ENCODE peak calls at places on chromosomes 11 and 22, in six cellular contexts. W, L, G, O, B and C are unnamed samples.

GRCh38 chr11:120746836-120747609 is 235.5 kb downstream of the GRIK4 start:
- DNase-seq in W (peak; percentile 4), L (no peak), G (no peak), O (no peak), B (peak; percentile 30), C (no peak)

GRCh38 chr11:85822814-85823213 is 11.9 kb upstream of the SYTL2 start:
- DNase-seq in W (peak; percentile 62), L (no peak), G (peak; percentile 52), O (no peak), B (no peak), C (no peak)

GRCh38 chr22:17970205-17970708 is 54.1 kb downstream of the MICAL3 start:
- DNase-seq in W (no peak), L (no peak), G (no peak), O (no peak), B (no peak), C (no peak)

GRCh38 chr22:34638128-34638527 is 427.8 kb upstream of the ISX start:
- DNase-seq in W (no peak), L (no peak), G (no peak), O (no peak), B (no peak), C (no peak)

GRCh38 chr11:134586726-134587125 is 174.7 kb upstream of the B3GAT1 start:
- DNase-seq in W (no peak), L (no peak), G (no peak), O (no peak), B (no peak), C (no peak)

GRCh38 chr11:127888396-127888795 is 699.0 kb downstream of the ETS1 start:
- DNase-seq in W (no peak), L (no peak), G (no peak), O (no peak), B (no peak), C (no peak)

GRCh38 chr11:70071996-70072395 is 6.1 kb upstream of the ANO1 start:
- DNase-seq in W (no peak), L (no peak), G (no peak), O (no peak), B (no peak), C (no peak)

GRCh38 chr11:70540196-70540595 is 141.9 kb downstream of the CTTN start:
- DNase-seq in W (no peak), L (no peak), G (no peak), O (no peak), B (no peak), C (no peak)

DNA sequence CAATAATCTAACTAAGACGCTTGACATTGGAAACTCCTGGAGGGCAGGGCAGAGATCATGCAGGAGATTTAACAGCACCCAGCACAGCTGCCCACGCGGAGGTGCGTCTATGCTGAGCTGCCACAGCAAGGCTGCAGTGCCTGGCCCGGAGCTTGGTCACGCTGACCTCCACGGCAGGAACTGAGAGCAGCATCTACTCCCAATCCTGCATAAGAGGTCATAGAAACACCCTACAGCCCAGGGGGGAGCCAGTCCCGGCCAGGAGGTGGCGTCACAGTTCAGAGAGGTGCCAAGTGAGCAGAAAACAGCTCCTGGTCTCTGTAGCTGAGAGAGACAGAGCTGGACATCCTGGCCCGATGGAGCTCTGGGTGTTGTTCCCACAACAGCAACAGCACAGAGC is 121.1 kb upstream of the TMEM45B start:
- DNase-seq in W (peak; percentile 36), L (no peak), G (peak; percentile 6), O (no peak), B (no peak), C (no peak)
- TF ChIP-seq EZH2phosphoT487 in W (no peak), L (no peak), G (no peak), O (no peak), B (no peak), C (no peak)

GRCh38 chr11:119016216-119017009 is 1.7 kb downstream of the RPS25 start:
- DNase-seq in W (no peak), L (no peak), G (no peak), O (no peak), B (no peak), C (no peak)

GRCh38 chr11:119023741-119024140 is 5.2 kb downstream of the TRAPPC4 start:
- DNase-seq in W (no peak), L (no peak), G (no peak), O (no peak), B (no peak), C (no peak)

GRCh38 chr11:119024430-119025098 is 6.0 kb downstream of the TRAPPC4 start:
- DNase-seq in W (no peak), L (no peak), G (no peak), O (no peak), B (no peak), C (no peak)

GRCh38 chr11:119018074-119018938 is at the start of the genes RPS25 and TRAPPC4:
- DNase-seq in W (peak; percentile 99), L (peak; percentile 96), G (peak; percentile 99), O (peak; percentile 94), B (peak; percentile 92), C (peak; percentile 97)

GRCh38 chr11:119019996-119020395 is 1.4 kb downstream of the TRAPPC4 start:
- DNase-seq in W (peak; percentile 34), L (no peak), G (no peak), O (no peak), B (no peak), C (no peak)
- H3K4me1 ChIP-seq in W (peaks cover 31% of the 10 kb centered on the region), L (peaks cover 16% of the 10 kb centered on the region), G (peaks cover 29% of the 10 kb centered on the region), O (peaks cover 18% of the 10 kb centered on the region), B (peaks cover 15% of the 10 kb centered on the region), C (peaks cover 50% of the 10 kb centered on the region)

DNA sequence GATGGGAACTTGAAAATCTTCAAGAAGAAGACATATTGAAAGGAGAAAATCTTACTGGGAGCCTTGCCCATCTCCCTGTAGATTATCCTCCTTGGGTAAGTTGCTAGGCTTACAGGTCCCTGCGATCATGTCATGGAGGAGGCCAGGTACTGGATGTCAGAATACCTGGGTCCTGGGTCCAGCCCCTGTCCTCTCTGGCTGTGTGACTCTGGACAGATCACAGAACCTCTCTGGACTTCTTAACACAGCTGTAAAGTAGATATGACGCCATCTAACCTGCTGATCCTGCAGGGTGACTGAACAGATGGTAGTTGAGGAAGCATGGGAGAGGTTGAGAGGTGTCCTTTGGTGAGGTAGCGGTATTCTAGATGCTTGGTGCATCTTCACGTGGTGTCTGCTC is 4.1 kb downstream of the TSKU start:
- DNase-seq in W (no peak), L (no peak), G (no peak), O (no peak), B (no peak), C (no peak)
- TF ChIP-seq EZH2phosphoT487 in W (no peak), L (no peak), G (no peak), O (no peak), B (no peak), C (no peak)

GRCh38 chr11:35200811-35201341 is 61.9 kb downstream of the CD44 start:
- DNase-seq in W (no peak), L (no peak), G (no peak), O (no peak), B (no peak), C (no peak)
- H3K4me1 ChIP-seq in W (no peaks in the 10 kb centered on the region), L (no peaks in the 10 kb centered on the region), G (no peaks in the 10 kb centered on the region), O (no peaks in the 10 kb centered on the region), B (no peaks in the 10 kb centered on the region), C (no peaks in the 10 kb centered on the region)

DNA sequence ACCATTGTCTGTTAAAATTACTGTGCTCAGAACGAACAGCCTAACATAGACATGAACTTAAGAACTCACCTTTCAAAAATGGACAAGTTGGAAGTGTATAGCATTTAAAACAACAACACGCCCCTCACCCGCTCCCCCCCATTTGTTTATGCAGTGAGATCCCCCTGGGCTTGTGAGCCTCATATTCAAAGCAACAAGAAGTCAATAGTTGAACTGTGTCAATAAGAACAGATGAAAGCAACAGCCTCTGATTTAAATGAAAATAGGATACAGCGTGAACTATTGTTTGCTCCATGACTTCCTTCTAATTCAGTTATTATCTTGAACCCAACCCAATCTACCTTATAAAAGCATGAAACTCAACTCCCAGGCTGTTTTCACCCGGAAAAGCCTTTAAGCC is 314.2 kb downstream of the BLID start:
- DNase-seq in W (no peak), L (no peak), G (no peak), O (no peak), B (no peak), C (no peak)
- TF ChIP-seq EZH2phosphoT487 in W (no peak), L (no peak), G (no peak), O (no peak), B (no peak), C (no peak)

GRCh38 chr11:65102142-65103095 is 6.4 kb downstream of the VPS51 start:
- DNase-seq in W (no peak), L (no peak), G (no peak), O (no peak), B (no peak), C (no peak)
- H3K4me1 ChIP-seq in W (peaks cover 1% of the 10 kb centered on the region), L (peaks cover under 1% of the 10 kb centered on the region), G (peaks cover under 1% of the 10 kb centered on the region), O (no peaks in the 10 kb centered on the region), B (no peaks in the 10 kb centered on the region), C (peaks cover 4% of the 10 kb centered on the region)

DNA sequence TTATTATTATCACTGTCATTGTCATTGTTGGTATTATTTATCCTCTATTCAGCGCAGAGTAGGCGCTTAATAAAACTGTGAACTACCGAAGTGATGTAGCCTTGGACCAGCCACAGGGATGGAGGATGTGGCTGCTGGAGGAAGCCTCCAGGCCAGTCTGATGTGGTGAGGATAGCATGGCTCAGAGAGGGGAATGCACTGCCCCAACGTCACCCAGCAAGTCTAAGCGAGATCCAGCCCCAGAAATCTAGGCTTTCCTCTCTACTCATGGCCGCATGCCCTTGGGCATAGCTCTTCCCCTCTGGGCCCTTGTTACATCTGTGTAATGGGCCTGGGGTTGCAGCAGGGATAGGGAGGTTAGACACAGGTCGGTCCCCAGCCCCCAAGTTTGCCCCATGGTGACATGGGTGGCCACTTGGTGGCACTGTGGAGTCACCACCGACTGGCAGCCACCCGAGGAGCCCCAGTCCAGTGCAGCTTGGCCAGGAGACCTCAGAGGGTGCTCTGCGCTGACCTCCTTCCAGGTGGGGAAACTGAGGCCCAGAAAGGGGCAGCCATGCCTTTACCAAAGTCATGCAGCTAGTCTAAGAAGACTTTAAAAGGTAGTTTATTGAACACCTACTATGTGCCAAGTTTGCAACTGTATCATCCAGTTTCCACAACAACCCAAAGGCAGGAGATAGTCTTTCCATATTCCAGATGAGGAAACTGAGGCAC is 395.7 kb downstream of the MN1 start:
- DNase-seq in W (peak; percentile 68), L (peak; percentile 80), G (peak; percentile 74), O (peak; percentile 18), B (peak; percentile 82), C (peak; percentile 11)
- TF ChIP-seq EZH2phosphoT487 in W (no peak), L (no peak), G (no peak), O (no peak), B (no peak), C (no peak)